ENCODE peak calls at places on chromosomes 5 and 9, in six cellular contexts. H is NCI-H526 treated with DMSO at 0.1 percent for 48 hours, A is naive B cell, R is islet precursor cell, G is A549, V is Daoy. D is an unnamed sample.

GRCh38 chr5:142896325-142897007 is 126.3 kb downstream of the ARHGAP26 start:
- DNase-seq in G (no peak), R (no peak), A (no peak), H (no peak), V (no peak), D (no peak)

GRCh38 chr5:11310158-11310557 is 549.1 kb upstream of the DAP start:
- DNase-seq in A (no peak), V (no peak), G (no peak), H (no peak), R (no peak), D (no peak)

GRCh38 chr9:134215709-134216448 is 51.5 kb upstream of the RNU6ATAC start:
- DNase-seq in R (no peak), A (no peak), G (no peak), H (no peak), V (peak), D (peak)

GRCh38 chr5:68189613-68190012 is 25.9 kb upstream of the PIK3R1 start:
- DNase-seq in R (no peak), H (no peak), G (no peak), A (no peak), V (no peak), D (no peak)

GRCh38 chr9:93252116-93252780 is 68.3 kb downstream of the WNK2 start:
- DNase-seq in R (peak), H (no peak), G (no peak), V (no peak), A (no peak), D (no peak)

GRCh38 chr9:113475031-113475430 is 11.5 kb downstream of the RGS3 start:
- DNase-seq in A (no peak), H (no peak), V (no peak), G (no peak), R (peak), D (no peak)

GRCh38 chr9:136062657-136063439 is 32.2 kb downstream of the NACC2 start:
- DNase-seq in V (no peak), H (no peak), G (no peak), A (no peak), R (no peak), D (no peak)

GRCh38 chr5:133818031-133818431 is 150.4 kb downstream of the C5orf15 start:
- DNase-seq in G (peak), V (peak), R (no peak), A (no peak), H (no peak), D (no peak)

GRCh38 chr9:99353408-99353807 is 131.3 kb downstream of the SEC61B start:
- DNase-seq in A (no peak), V (peak), G (no peak), H (no peak), R (no peak), D (no peak)

GRCh38 chr5:44911501-44911900 is 102.8 kb downstream of the MRPS30 start:
- DNase-seq in A (no peak), R (no peak), H (no peak), V (no peak), G (no peak), D (no peak)

GRCh38 chr9:128434340-128434739 is 13.7 kb downstream of the CERCAM start:
- DNase-seq in V (no peak), G (no peak), R (no peak), H (no peak), A (no peak), D (no peak)

GRCh38 chr5:1524799-1525623 is 1.3 kb upstream of the LPCAT1 start:
- DNase-seq in A (no peak), V (no peak), R (peak), H (no peak), G (no peak), D (peak)

GRCh38 chr5:91443028-91443427 is 59.9 kb upstream of the ARRDC3 start:
- DNase-seq in R (no peak), H (no peak), A (no peak), G (no peak), V (peak), D (no peak)

GRCh38 chr5:134438641-134439621 is 27.2 kb upstream of the CDKN2AIPNL start:
- DNase-seq in G (peak), R (peak), V (peak), A (no peak), H (peak), D (no peak)

GRCh38 chr5:138986186-138986775 is 111.1 kb upstream of the LRRTM2 start:
- DNase-seq in G (no peak), R (peak), A (no peak), V (no peak), H (no peak), D (no peak)

GRCh38 chr9:5714501-5715401 is 85.8 kb downstream of the RIC1 start:
- DNase-seq in R (no peak), H (no peak), G (peak), V (peak), A (no peak), D (no peak)

GRCh38 chr5:151825445-151825844 is 53.7 kb downstream of the G3BP1 start:
- DNase-seq in G (peak), R (peak), V (peak), A (peak), H (peak), D (peak)

GRCh38 chr9:129435996-129436676 is 184.8 kb downstream of the C9orf50 start:
- DNase-seq in R (peak), G (no peak), H (no peak), V (no peak), A (no peak), D (no peak)

GRCh38 chr5:37576496-37576895 is 197.4 kb downstream of the WDR70 start:
- DNase-seq in H (no peak), G (no peak), A (no peak), R (no peak), V (no peak), D (no peak)

GRCh38 chr9:2613730-2614271 is 7.8 kb upstream of the VLDLR start:
- DNase-seq in A (no peak), R (peak), G (no peak), V (no peak), H (no peak), D (no peak)

GRCh38 chr5:108548684-108549596 is 167.0 kb upstream of the FBXL17 start:
- DNase-seq in A (no peak), G (no peak), V (no peak), R (no peak), H (no peak), D (no peak)

GRCh38 chr9:77460938-77461337 is 187.2 kb downstream of the GNA14 start:
- DNase-seq in R (peak), H (no peak), V (no peak), A (no peak), G (no peak), D (no peak)

GRCh38 chr9:114908104-114908621 is 22.2 kb downstream of the TNFSF8 start:
- DNase-seq in R (peak), G (peak), A (no peak), H (peak), V (peak), D (no peak)

GRCh38 chr5:121762416-121762815 is 89.3 kb upstream of the FTMT start:
- DNase-seq in R (no peak), H (no peak), A (no peak), V (no peak), G (no peak), D (no peak)

GRCh38 chr9:33197279-33197678 is 30.1 kb upstream of the B4GALT1 start:
- DNase-seq in V (no peak), A (no peak), G (no peak), R (no peak), H (no peak), D (no peak)

GRCh38 chr5:68380071-68380470 is 164.5 kb downstream of the PIK3R1 start:
- DNase-seq in H (no peak), R (no peak), A (no peak), G (no peak), V (no peak), D (no peak)

GRCh38 chr5:153352685-153353219 is 137.7 kb upstream of the GRIA1 start:
- DNase-seq in G (no peak), V (no peak), R (no peak), A (no peak), H (no peak), D (no peak)

GRCh38 chr9:83981126-83981871 is 694 bp downstream of the RMI1 start:
- DNase-seq in V (peak), G (peak), R (no peak), H (peak), A (no peak), D (peak)

GRCh38 chr5:179439181-179439990 is 94.1 kb upstream of the ADAMTS2 start:
- DNase-seq in A (no peak), H (no peak), R (no peak), V (no peak), G (no peak), D (no peak)

GRCh38 chr5:135880278-135880677 is 15.4 kb downstream of the IL9 start:
- DNase-seq in V (peak), H (peak), G (peak), R (peak), A (no peak), D (no peak)

GRCh38 chr5:121503111-121503840 is 348.4 kb upstream of the FTMT start:
- DNase-seq in V (peak), R (peak), G (peak), H (peak), A (no peak), D (no peak)

GRCh38 chr5:67033893-67034605 is 162.6 kb downstream of the CD180 start:
- DNase-seq in A (no peak), V (no peak), R (no peak), G (no peak), H (no peak), D (no peak)

GRCh38 chr5:82147860-82148573 is 130.1 kb downstream of the RPS23 start:
- DNase-seq in A (no peak), R (no peak), H (no peak), G (no peak), V (no peak), D (no peak)

GRCh38 chr5:138438724-138439536 is at the start of gene REEP2:
- DNase-seq in G (peak), V (peak), H (peak), R (peak), A (peak), D (no peak)

GRCh38 chr5:55104036-55104767 is 1.8 kb downstream of the GZMA start:
- DNase-seq in H (no peak), A (no peak), V (no peak), R (no peak), G (no peak), D (no peak)

GRCh38 chr9:108056083-108056804 is 566.7 kb upstream of the KLF4 start:
- DNase-seq in H (no peak), A (no peak), G (peak), R (no peak), V (peak), D (no peak)

D was measured in dorsolateral prefrontal cortex.